ENCODE peak calls at places on chromosomes 1 and 21, in seven cellular contexts. C is H9, T is HFF-Myc, D is heart left ventricle, Y is D721Med, B is lower leg skin, H is neural crest cell. Z is an unnamed sample.

GRCh38 chr1:18385239-18385790 is 95.4 kb upstream of the KLHDC7A start:
- DNase-seq in B (no peak), T (no peak), H (peak; percentile 12), C (peak; percentile 65), D (no peak), Y (peak; percentile 21), Z (no peak)

GRCh38 chr21:35578831-35579470 is 481.4 kb downstream of the SETD4 start:
- DNase-seq in H (peak; percentile 29), C (no peak), Y (no peak), B (no peak), D (no peak), T (no peak), Z (no peak)

GRCh38 chr1:66637146-66637545 is 103.2 kb downstream of the SGIP1 start:
- DNase-seq in H (no peak), T (no peak), B (no peak), Y (no peak), C (no peak), D (no peak), Z (no peak)

GRCh38 chr1:153880962-153881361 is 41.8 kb downstream of the GATAD2B start:
- DNase-seq in T (peak; percentile 67), H (peak; percentile 49), Y (no peak), C (no peak), D (peak; percentile 89), B (peak; percentile 74), Z (no peak)

GRCh38 chr1:91011726-91012125 is 10.1 kb downstream of the ZNF644 start:
- DNase-seq in Y (no peak), B (no peak), C (no peak), D (no peak), H (no peak), T (no peak), Z (no peak)

GRCh38 chr1:228074954-228075730 is 7.4 kb upstream of the ARF1 start:
- DNase-seq in C (peak; percentile 44), B (no peak), T (no peak), H (no peak), Y (no peak), D (no peak), Z (no peak)

GRCh38 chr1:18886003-18886335 is 16.4 kb downstream of the ALDH4A1 start:
- DNase-seq in T (no peak), C (no peak), D (no peak), H (no peak), Y (no peak), B (no peak), Z (no peak)

GRCh38 chr21:33251119-33251518 is 15.0 kb upstream of the IL10RB start:
- DNase-seq in D (no peak), Y (no peak), C (no peak), H (no peak), T (no peak), B (no peak), Z (no peak)

GRCh38 chr1:151858030-151858746 is 4.7 kb upstream of the THEM5 start:
- DNase-seq in Y (no peak), C (no peak), D (no peak), T (no peak), B (no peak), H (no peak), Z (no peak)

GRCh38 chr21:17819878-17820232 is 699 bp upstream of the C21orf91 start:
- DNase-seq in C (no peak), D (no peak), H (no peak), B (no peak), Y (no peak), T (peak; percentile 41), Z (peak; percentile 71)

GRCh38 chr1:225700164-225700740 is 47.3 kb upstream of the ENAH start:
- DNase-seq in Y (no peak), H (no peak), D (no peak), C (no peak), T (peak; percentile 95), B (peak; percentile 31), Z (no peak)

GRCh38 chr1:243421784-243422183 is 165.9 kb downstream of the SDCCAG8 start:
- DNase-seq in D (no peak), C (peak; percentile 40), H (no peak), B (no peak), Y (no peak), T (peak; percentile 16), Z (no peak)

GRCh38 chr1:18032475-18032874 is 75.1 kb upstream of the IGSF21 start:
- DNase-seq in Y (no peak), D (no peak), T (no peak), H (no peak), B (no peak), C (no peak), Z (no peak)

GRCh38 chr1:10980094-10980577 is 32.3 kb upstream of the TARDBP start:
- DNase-seq in H (peak; percentile 63), C (peak; percentile 97), D (peak; percentile 76), T (no peak), B (peak; percentile 68), Y (no peak), Z (no peak)

GRCh38 chr1:2228684-2229031 is 539 bp downstream of the SKI start:
- DNase-seq in D (peak; percentile 27), H (no peak), Y (no peak), C (no peak), B (no peak), T (no peak), Z (no peak)

GRCh38 chr1:54486864-54487263 is 61.2 kb upstream of the ACOT11 start:
- DNase-seq in T (no peak), H (no peak), B (no peak), D (no peak), Y (no peak), C (no peak), Z (no peak)

GRCh38 chr1:90550616-90551406 is 166.3 kb downstream of the BARHL2 start:
- DNase-seq in H (no peak), B (no peak), D (no peak), Y (no peak), C (peak; percentile 66), T (no peak), Z (no peak)

GRCh38 chr1:30747028-30748008 is 10.3 kb downstream of the LAPTM5 start:
- DNase-seq in Y (no peak), C (no peak), B (no peak), T (no peak), D (no peak), H (no peak), Z (no peak)

GRCh38 chr1:39575191-39576015 is 1.2 kb downstream of the PABPC4 start:
- DNase-seq in Y (no peak), B (peak; percentile 48), H (peak; percentile 22), T (no peak), D (peak; percentile 76), C (peak; percentile 42), Z (peak; percentile 80)

GRCh38 chr1:152495066-152495675 is 15.4 kb upstream of the LCE5A start:
- DNase-seq in D (no peak), B (no peak), H (no peak), Y (no peak), C (no peak), T (no peak), Z (peak; percentile 60)

GRCh38 chr1:161725888-161726630 is 4.7 kb downstream of the FCRLB start:
- DNase-seq in D (peak; percentile 45), C (peak; percentile 64), B (peak; percentile 31), Y (no peak), H (peak; percentile 50), T (no peak), Z (no peak)
- TF ChIP-seq CTCF in D (peak; percentile 27), C (peak; percentile 55), B (no peak), Y (no peak), H (peak; percentile 63), T (peak; percentile 35), Z (no peak)

DNA sequence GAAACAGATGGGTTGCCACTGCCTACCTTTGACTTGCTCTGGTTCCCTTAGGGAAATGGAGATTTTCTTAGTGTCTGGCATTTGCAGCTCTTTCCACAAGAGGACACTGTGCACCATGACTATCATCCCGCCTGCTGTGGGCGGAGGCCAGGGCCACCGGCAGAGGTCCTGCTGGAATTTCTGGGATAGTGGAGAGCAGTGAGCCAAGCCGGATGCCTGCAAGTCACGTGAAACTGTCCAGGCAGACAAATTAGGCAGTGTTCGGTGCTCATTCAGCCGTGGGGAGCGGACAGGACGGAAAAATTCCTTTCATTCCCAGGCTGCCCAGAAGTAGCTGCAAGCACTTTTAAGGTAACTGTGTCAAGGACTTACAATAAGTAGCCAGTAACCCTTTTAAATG is 43.4 kb downstream of the IGSF5 start:
- DNase-seq in C (peak; percentile 86), Y (peak; percentile 19), T (peak; percentile 24), H (peak; percentile 70), D (peak; percentile 75), B (peak; percentile 27), Z (no peak)
- TF ChIP-seq CTCF in C (peak; percentile 90), Y (peak; percentile 19), T (peak; percentile 54), H (peak; percentile 94), D (peak; percentile 83), B (no peak), Z (no peak)

GRCh38 chr1:52748119-52748518 is 21.9 kb downstream of the ZYG11B start:
- DNase-seq in C (no peak), B (no peak), D (no peak), T (no peak), H (no peak), Y (no peak), Z (no peak)
- TF ChIP-seq CTCF in C (peak; percentile 22), B (no peak), D (peak; percentile 36), T (no peak), H (peak; percentile 32), Y (peak; percentile 8), Z (no peak)

DNA sequence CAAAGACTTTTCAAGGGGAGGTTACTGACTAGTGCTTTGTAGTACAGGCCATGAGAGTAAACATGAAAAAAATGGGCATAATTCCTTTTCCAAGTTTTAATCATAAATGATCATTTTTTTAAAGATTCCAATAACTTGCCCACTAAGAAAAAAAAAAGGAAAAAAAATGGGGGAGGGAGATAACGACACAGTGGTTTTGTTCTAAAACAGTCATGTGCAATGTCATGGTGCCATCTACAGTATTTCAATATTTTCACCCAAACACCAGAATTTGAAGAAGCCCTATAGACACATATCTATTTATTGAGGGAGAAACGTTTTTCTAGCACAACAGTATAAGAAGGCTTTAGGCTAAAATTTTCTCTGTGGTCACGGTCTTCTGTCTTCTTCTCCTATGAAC is 250.2 kb downstream of the LTN1 start:
- DNase-seq in T (no peak), B (no peak), H (no peak), Y (no peak), C (no peak), D (no peak), Z (no peak)
- TF ChIP-seq CTCF in T (peak; percentile 21), B (no peak), H (peak; percentile 36), Y (peak; percentile 26), C (peak; percentile 32), D (peak; percentile 45), Z (no peak)